ENCODE peak calls at places on chromosomes 11 and 22, in nine cellular contexts. D is IMR-90, B is DND-41, H is endothelial cell of umbilical vein, J is esophagus squamous epithelium, M is A549, L is right lobe of liver, E is psoas muscle, K is H9. T is an unnamed sample. For H3K4me1, the result is how much of the 10 kb centered on the place peaks cover.

GRCh38 chr11:121446752-121447156 is 5.4 kb upstream of the SORL1 start:
- DNase-seq in B (no peak), K (no peak), D (peak), J (no peak), M (no peak), H (peak), E (no peak), L (no peak), T (no peak)

GRCh38 chr11:27055065-27055682 is 14.6 kb downstream of the BBOX1 start:
- DNase-seq in K (no peak), H (no peak), E (no peak), M (no peak), B (no peak), D (peak), J (no peak), L (no peak), T (peak)

GRCh38 chr11:15873501-15873900 is 482.8 kb downstream of the SOX6 start:
- DNase-seq in L (no peak), D (no peak), K (no peak), M (no peak), H (no peak), E (no peak), B (no peak), J (no peak), T (no peak)

GRCh38 chr11:5815534-5815933 is 6.8 kb downstream of the OR52N2 start:
- DNase-seq in M (no peak), J (no peak), B (no peak), D (no peak), E (no peak), L (no peak), K (no peak), H (no peak), T (no peak)

GRCh38 chr22:17862646-17863181 is 88.4 kb upstream of the BID start:
- DNase-seq in J (no peak), M (no peak), H (no peak), K (no peak), L (no peak), B (no peak), D (no peak), E (no peak), T (no peak)

GRCh38 chr22:45336971-45337431 is 27.3 kb downstream of the FAM118A start:
- DNase-seq in E (peak), D (no peak), H (peak), M (no peak), B (no peak), L (peak), K (no peak), J (no peak), T (no peak)

GRCh38 chr11:102709211-102709980 is 3.8 kb upstream of the MMP27 start:
- DNase-seq in D (no peak), E (no peak), L (no peak), K (no peak), B (no peak), M (no peak), H (no peak), J (no peak), T (no peak)

GRCh38 chr11:45578286-45578685 is 87.1 kb downstream of the CHST1 start:
- DNase-seq in D (no peak), K (no peak), L (no peak), E (no peak), H (no peak), J (no peak), M (no peak), B (no peak), T (no peak)

GRCh38 chr11:3182462-3182852 is 17.3 kb upstream of the OSBPL5 start:
- DNase-seq in D (no peak), M (no peak), E (no peak), L (no peak), K (no peak), B (no peak), H (no peak), J (no peak), T (no peak)

GRCh38 chr11:95547186-95547585 is 242.4 kb downstream of the FAM76B start:
- DNase-seq in K (no peak), M (no peak), B (no peak), L (no peak), E (no peak), H (no peak), D (no peak), J (no peak), T (no peak)

GRCh38 chr22:41022470-41023298 is 69.7 kb upstream of the EP300 start:
- DNase-seq in K (peak), M (peak), E (peak), L (peak), D (peak), J (peak), H (peak), B (peak), T (peak)

GRCh38 chr11:3781423-3781822 is 15.9 kb downstream of the NUP98 start:
- DNase-seq in B (no peak), K (no peak), E (no peak), D (peak), M (no peak), H (no peak), J (no peak), L (no peak), T (no peak)

GRCh38 chr11:57793711-57794110 is 32.1 kb downstream of the CTNND1 start:
- DNase-seq in E (no peak), K (no peak), M (no peak), H (no peak), J (no peak), B (no peak), L (no peak), D (no peak), T (no peak)

GRCh38 chr11:57791321-57792059 is 29.9 kb downstream of the CTNND1 start:
- DNase-seq in B (no peak), M (no peak), D (no peak), K (peak), H (no peak), J (no peak), E (no peak), L (no peak), T (no peak)

GRCh38 chr11:57787920-57788716 is 26.5 kb downstream of the CTNND1 start:
- DNase-seq in K (peak), J (no peak), H (no peak), E (no peak), D (no peak), L (peak), M (no peak), B (peak), T (no peak)

GRCh38 chr11:57792870-57793269 is 31.3 kb downstream of the CTNND1 start:
- DNase-seq in H (peak), L (no peak), E (no peak), B (no peak), K (no peak), M (peak), D (no peak), J (no peak), T (no peak)

GRCh38 chr11:57792060-57792541 is 30.5 kb downstream of the CTNND1 start:
- DNase-seq in J (peak), D (peak), K (no peak), E (peak), L (peak), B (peak), M (no peak), H (peak), T (no peak)
- H3K4me1 ChIP-seq in J (under half), D (under half), K (under half), E (under half), L (under half), B (half or more), M (half or more), H (under half), T (under half)

GRCh38 chr11:124551987-124552386 is 8.5 kb upstream of the OR8B12 start:
- DNase-seq in H (no peak), E (no peak), L (no peak), D (no peak), K (no peak), J (no peak), M (no peak), B (no peak), T (no peak)

GRCh38 chr11:124551189-124551588 is 7.7 kb upstream of the OR8B12 start:
- DNase-seq in D (no peak), B (no peak), L (no peak), M (no peak), K (no peak), H (no peak), J (no peak), E (no peak), T (no peak)

GRCh38 chr11:124556828-124557227 is 13.0 kb upstream of the OR8A1 start:
- DNase-seq in J (no peak), M (no peak), K (no peak), H (no peak), B (no peak), E (no peak), L (no peak), D (no peak), T (no peak)
- H3K27ac ChIP-seq in J (no peak), M (no peak), K (no peak), H (no peak), B (no peak), E (no peak), L (no peak), D (no peak), T (no peak)

DNA sequence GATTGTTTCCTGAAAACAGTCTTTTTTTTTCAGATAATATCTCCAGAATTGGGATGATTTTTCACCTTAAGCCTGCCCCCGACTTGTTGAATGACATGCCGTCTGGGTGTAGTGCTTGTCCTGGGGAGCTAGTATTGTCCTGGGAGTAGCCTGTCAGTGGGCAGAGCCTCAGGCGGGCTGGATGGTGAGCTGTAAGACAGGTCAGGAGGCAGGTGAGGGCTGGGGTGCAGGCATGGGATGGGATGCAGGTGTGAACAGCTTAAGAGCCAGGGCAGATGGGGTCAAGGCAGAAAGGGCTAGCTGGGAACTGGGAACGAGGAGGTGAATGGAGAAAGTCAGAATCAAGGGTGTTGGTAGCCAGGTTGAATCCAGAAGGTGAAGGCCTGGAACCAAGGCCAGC is 200.2 kb downstream of the CSNK2A3 start:
- DNase-seq in H (no peak), J (no peak), B (no peak), L (no peak), K (no peak), D (no peak), M (no peak), E (no peak), T (no peak)
- H3K4me1 ChIP-seq in H (under half), J (under half), B (under half), L (under half), K (under half), D (under half), M (under half), E (under half), T (under half)

GRCh38 chr11:130637566-130637965 is 189.1 kb downstream of the ADAMTS15 start:
- DNase-seq in M (no peak), B (no peak), H (no peak), J (no peak), D (no peak), L (no peak), E (no peak), K (no peak), T (no peak)
- H3K27ac ChIP-seq in M (peak), B (no peak), H (no peak), J (no peak), D (peak), L (no peak), E (no peak), K (no peak), T (no peak)

GRCh38 chr11:33187851-33188722 is 26.8 kb upstream of the CSTF3 start:
- DNase-seq in E (no peak), K (no peak), L (no peak), J (no peak), M (no peak), H (no peak), D (no peak), B (no peak), T (no peak)
- H3K4me1 ChIP-seq in E (under half), K (under half), L (under half), J (under half), M (under half), H (under half), D (under half), B (under half), T (under half)

GRCh38 chr11:34262601-34263081 is 95.2 kb downstream of the ABTB2 start:
- DNase-seq in K (no peak), M (no peak), B (no peak), L (peak), J (no peak), E (no peak), D (no peak), H (no peak), T (no peak)
- H3K27ac ChIP-seq in K (no peak), M (peak), B (no peak), L (peak), J (no peak), E (no peak), D (no peak), H (no peak), T (no peak)

GRCh38 chr11:47282462-47282861 is 12.5 kb downstream of the MADD start:
- DNase-seq in M (no peak), D (no peak), E (no peak), K (no peak), H (no peak), L (no peak), B (no peak), J (no peak), T (no peak)
- H3K4me1 ChIP-seq in M (under half), D (under half), E (under half), K (under half), H (under half), L (under half), B (under half), J (under half), T (under half)